ENCODE peak calls at places on chromosomes 16 and 17, in five cellular contexts. G is mucosa of gallbladder, B is iPS DF 19.7, C is HL-60, P is nephron progenitor cell. E is an unnamed sample.

GRCh38 chr17:72119280-72119962 is 1.4 kb upstream of the SOX9 start:
- DNase-seq in G (no peak), B (no peak), C (no peak), P (no peak), E (no peak)

GRCh38 chr16:71441348-71441781 is 489 bp downstream of the TLE7 start:
- DNase-seq in G (no peak), B (no peak), C (no peak), P (no peak), E (no peak)

GRCh38 chr17:8503807-8504206 is 68.1 kb downstream of the NDEL1 start:
- DNase-seq in G (no peak), B (no peak), C (no peak), P (no peak), E (no peak)

GRCh38 chr17:40526668-40527067 is 25.2 kb upstream of the TNS4 start:
- DNase-seq in G (no peak), B (no peak), C (no peak), P (no peak), E (no peak)

GRCh38 chr16:2858245-2859025 is 465 bp upstream of the PRSS22 start:
- DNase-seq in G (peak), B (no peak), C (no peak), P (no peak), E (peak)

GRCh38 chr17:28500712-28501379 is 5.3 kb upstream of the FOXN1 start:
- DNase-seq in G (no peak), B (no peak), C (no peak), P (peak), E (no peak)

GRCh38 chr17:78966123-78966813 is 13.5 kb downstream of the LGALS3BP start:
- DNase-seq in G (no peak), B (no peak), C (no peak), P (no peak), E (no peak)

GRCh38 chr16:85670840-85671239 is 17.9 kb downstream of the GINS2 start:
- DNase-seq in G (no peak), B (no peak), C (no peak), P (no peak), E (no peak)

GRCh38 chr16:73021866-73022495 is 25.9 kb downstream of the ZFHX3 start:
- DNase-seq in G (no peak), B (no peak), C (no peak), P (no peak), E (no peak)

GRCh38 chr17:69223809-69224208 is 4.8 kb downstream of the ABCA10 start:
- DNase-seq in G (no peak), B (no peak), C (no peak), P (no peak), E (no peak)

GRCh38 chr16:77584205-77584859 is 138.0 kb upstream of the NUDT7 start:
- DNase-seq in G (peak), B (no peak), C (peak), P (peak), E (no peak)

E was measured in mucosa of descending colon.